ENCODE peak calls at places on chromosome 2, in seven cellular contexts. H, A, V, R, L, W and X are unnamed samples.

GRCh38 chr2:28437142-28437835 is 44.6 kb downstream of the FOSL2 start:
- DNase-seq in H (no peak), A (no peak), V (no peak), R (no peak), L (no peak), W (no peak), X (peak)

GRCh38 chr2:69102234-69102633 is 89.3 kb downstream of the ANTXR1 start:
- DNase-seq in H (no peak), A (no peak), V (no peak), R (no peak), L (no peak), W (no peak), X (no peak)

GRCh38 chr2:129006135-129006885 is 687.6 kb upstream of the HS6ST1 start:
- DNase-seq in H (no peak), A (no peak), V (no peak), R (no peak), L (no peak), W (no peak), X (no peak)

GRCh38 chr2:215319500-215319899 is 7.6 kb downstream of the ATIC start:
- DNase-seq in H (no peak), A (no peak), V (no peak), R (no peak), L (no peak), W (no peak), X (no peak)

GRCh38 chr2:170929686-170930050 is 615 bp downstream of the GORASP2 start:
- DNase-seq in H (peak), A (peak), V (no peak), R (peak), L (peak), W (peak), X (peak)

GRCh38 chr2:230541934-230542380 is 126.0 kb downstream of the SP100 start:
- DNase-seq in H (peak), A (no peak), V (no peak), R (no peak), L (no peak), W (no peak), X (no peak)

GRCh38 chr2:240480834-240481623 is 45.6 kb downstream of the GPC1 start:
- DNase-seq in H (no peak), A (no peak), V (no peak), R (no peak), L (no peak), W (no peak), X (no peak)

GRCh38 chr2:134372611-134373131 is 118.8 kb downstream of the MGAT5 start:
- DNase-seq in H (peak), A (no peak), V (no peak), R (no peak), L (peak), W (no peak), X (peak)

GRCh38 chr2:1504311-1504750 is 91.1 kb downstream of the TPO start:
- DNase-seq in H (no peak), A (no peak), V (no peak), R (no peak), L (no peak), W (no peak), X (no peak)

GRCh38 chr2:196566969-196567666 is 72.4 kb upstream of the CCDC150 start:
- DNase-seq in H (peak), A (no peak), V (no peak), R (no peak), L (no peak), W (no peak), X (no peak)

DNA sequence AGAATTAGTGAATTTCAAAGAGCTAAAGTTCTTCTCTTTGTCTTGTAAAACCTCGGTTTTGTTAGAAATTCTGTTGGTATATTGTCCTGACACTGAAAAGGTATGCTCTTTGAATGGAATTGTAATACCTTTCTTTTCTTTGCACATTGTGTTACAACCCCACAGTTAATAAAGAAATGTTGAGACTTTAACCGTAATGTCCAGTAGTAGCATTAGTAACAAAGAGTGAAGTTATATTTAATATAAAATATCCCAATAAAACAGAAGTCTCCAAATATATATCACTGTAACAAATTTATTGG is 69.8 kb downstream of the EHBP1 start:
- DNase-seq in H (no peak), A (no peak), V (no peak), R (no peak), L (no peak), W (no peak), X (no peak)
- TF ChIP-seq CTCF in H (no peak), A (peak), V (no peak), R (peak), L (no peak), W (peak), X (no peak)

GRCh38 chr2:113200236-113200635 is 26.5 kb downstream of the PSD4 start:
- DNase-seq in H (no peak), A (no peak), V (no peak), R (no peak), L (no peak), W (no peak), X (no peak)
- TF ChIP-seq CTCF in H (no peak), A (no peak), V (peak), R (no peak), L (no peak), W (no peak), X (no peak)

GRCh38 chr2:197784956-197785941 is at the start of gene BOLL:
- DNase-seq in H (no peak), A (no peak), V (no peak), R (no peak), L (no peak), W (no peak), X (no peak)

GRCh38 chr2:197782121-197782520 is 3.0 kb downstream of the BOLL start:
- DNase-seq in H (no peak), A (no peak), V (no peak), R (no peak), L (no peak), W (no peak), X (no peak)

DNA sequence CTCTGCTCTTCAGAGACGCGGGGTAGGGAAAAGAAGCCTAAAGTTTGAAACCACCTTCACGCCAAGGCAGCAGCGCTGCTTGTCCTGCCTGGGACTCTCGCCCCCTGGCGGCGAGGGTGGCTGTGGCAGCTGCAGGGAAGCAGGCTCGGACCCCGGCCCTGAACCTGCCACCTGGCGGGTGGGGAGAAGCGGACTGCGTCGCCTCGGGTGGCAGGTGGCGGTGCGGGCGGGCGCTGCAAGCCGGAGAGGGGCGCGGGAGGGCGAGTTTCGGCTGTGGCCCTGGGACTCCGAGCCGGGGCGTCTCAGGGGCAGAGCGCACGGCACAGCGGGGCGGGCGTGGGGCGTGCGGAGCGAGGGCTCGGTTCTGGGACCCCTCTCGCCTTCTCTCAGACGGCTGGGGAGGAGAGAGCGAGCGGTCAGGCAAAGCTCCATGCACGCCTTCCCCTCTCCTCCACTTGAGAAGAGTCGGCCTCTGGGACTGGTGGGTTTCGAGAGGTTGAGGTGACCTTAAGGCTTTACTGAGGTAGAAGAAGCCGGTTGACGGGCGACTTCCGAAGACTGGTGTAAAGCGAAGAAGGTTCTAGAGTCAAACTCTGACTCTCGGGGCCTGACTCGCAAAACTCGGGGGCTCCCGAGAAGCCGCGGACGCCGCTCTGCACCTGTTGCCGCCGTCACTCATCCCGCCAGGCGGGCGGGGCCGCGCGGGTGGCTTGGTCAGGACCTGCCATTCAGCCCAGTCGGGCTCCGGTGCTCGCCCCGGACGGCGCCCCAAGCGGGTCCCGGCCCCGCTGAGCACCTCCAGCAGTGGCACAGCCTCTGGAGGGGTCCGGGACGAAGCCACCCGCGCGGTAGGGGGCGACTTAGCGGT is 1.1 kb upstream of the BOLL start:
- DNase-seq in H (no peak), A (peak), V (no peak), R (peak), L (no peak), W (peak), X (peak)
- TF ChIP-seq CTCF in H (peak), A (peak), V (no peak), R (peak), L (no peak), W (peak), X (peak)

DNA sequence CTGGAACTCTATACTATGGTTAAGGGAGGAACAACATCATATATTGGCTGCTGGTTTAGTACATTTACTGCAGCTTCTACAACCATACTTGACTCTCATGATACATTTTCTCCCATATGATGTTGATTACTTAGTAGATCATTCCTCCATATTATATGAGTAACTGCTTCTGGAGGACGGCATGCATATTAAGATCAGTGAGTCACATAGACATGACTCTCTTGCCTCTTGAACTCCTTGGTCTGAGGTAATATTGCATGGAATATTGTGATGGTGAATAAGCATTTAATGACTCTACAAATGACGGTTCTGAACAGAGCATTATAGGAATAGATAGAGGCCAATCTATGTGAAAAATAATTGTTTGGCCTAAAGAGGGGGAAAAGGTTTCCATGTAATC is 418.8 kb upstream of the SPHKAP start:
- DNase-seq in H (peak), A (no peak), V (no peak), R (no peak), L (no peak), W (no peak), X (no peak)
- TF ChIP-seq CTCF in H (no peak), A (no peak), V (no peak), R (no peak), L (no peak), W (no peak), X (no peak)

GRCh38 chr2:120177011-120177621 is 46.1 kb downstream of the TMEM185B start:
- DNase-seq in H (no peak), A (peak), V (peak), R (no peak), L (peak), W (peak), X (peak)
- TF ChIP-seq CTCF in H (no peak), A (peak), V (peak), R (no peak), L (no peak), W (peak), X (no peak)

DNA sequence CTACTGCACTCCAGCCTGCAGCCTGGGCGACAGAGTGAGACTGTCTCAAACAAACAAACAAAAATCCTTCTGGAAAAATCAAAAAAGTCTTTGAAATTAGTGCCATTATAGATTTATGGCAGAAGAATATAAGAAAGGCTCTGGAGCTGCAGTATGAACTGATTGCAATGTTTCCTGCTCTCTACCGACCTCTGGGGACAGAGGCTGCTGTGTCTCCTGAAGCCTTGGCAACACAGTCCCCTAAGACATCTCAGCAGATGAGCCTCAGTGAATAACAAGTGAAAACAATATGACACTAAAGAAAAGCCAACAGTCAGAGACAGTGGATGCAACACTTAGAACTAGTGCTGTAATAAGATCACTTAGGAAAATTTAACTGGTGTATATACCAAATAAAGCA is 494.9 kb upstream of the LRATD1 start:
- DNase-seq in H (no peak), A (no peak), V (no peak), R (no peak), L (no peak), W (no peak), X (no peak)
- TF ChIP-seq CTCF in H (no peak), A (no peak), V (no peak), R (no peak), L (no peak), W (no peak), X (no peak)

GRCh38 chr2:49772299-49772970 is 618.1 kb upstream of the FSHR start:
- DNase-seq in H (no peak), A (no peak), V (no peak), R (no peak), L (no peak), W (no peak), X (no peak)

DNA sequence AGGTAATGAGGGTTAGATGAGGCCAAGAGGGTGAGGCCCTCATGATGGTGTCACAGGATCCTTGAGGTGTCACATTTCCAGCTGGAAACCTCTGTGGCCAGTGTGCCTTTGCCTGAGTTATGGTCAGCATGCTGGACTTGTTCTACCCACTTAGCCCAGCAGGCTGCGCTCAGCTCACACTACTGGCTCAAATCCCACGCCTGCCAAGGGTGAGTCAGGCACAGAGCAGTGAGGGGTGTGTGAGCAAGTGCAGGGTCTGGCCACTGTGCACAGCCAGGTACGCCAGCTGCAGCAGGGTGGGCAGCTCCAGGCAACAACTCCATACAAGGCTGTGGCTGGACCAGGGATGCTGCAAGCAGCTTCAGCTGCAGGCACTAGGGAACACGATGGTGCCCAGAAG is 616.6 kb upstream of the FSHR start:
- DNase-seq in H (no peak), A (no peak), V (no peak), R (peak), L (no peak), W (no peak), X (no peak)
- TF ChIP-seq CTCF in H (no peak), A (no peak), V (no peak), R (peak), L (no peak), W (no peak), X (no peak)